ENCODE peak calls at places on chromosomes 7 and 10, in four cellular contexts. M is HepG2, L is SK-N-SH, W is GM12878. X is an unnamed sample.
A peak's percentile ranks its signal among the peaks of the same experiment; 100 is the strongest.

GRCh38 chr10:45580781-45581496 is 91.6 kb downstream of the ZFAND4 start:
- DNase-seq in M (no peak), L (no peak), W (peak; percentile 43), X (no peak)

GRCh38 chr7:155431711-155432110 is 26.2 kb upstream of the EN2 start:
- DNase-seq in M (no peak), L (no peak), W (no peak), X (no peak)

GRCh38 chr10:75407296-75407715 is 5.7 kb upstream of the ZNF503 start:
- DNase-seq in M (no peak), L (no peak), W (no peak), X (no peak)

GRCh38 chr10:59019603-59020002 is 156.8 kb upstream of the PHYHIPL start:
- DNase-seq in M (no peak), L (no peak), W (no peak), X (no peak)

GRCh38 chr7:49403844-49404243 is 369.6 kb upstream of the VWC2 start:
- DNase-seq in M (no peak), L (no peak), W (no peak), X (no peak)

GRCh38 chr7:155490697-155491628 is 33.0 kb downstream of the EN2 start:
- DNase-seq in M (no peak), L (peak; percentile 71), W (no peak), X (no peak)

GRCh38 chr7:92584953-92585352 is 5.2 kb downstream of the FAM133B start:
- DNase-seq in M (peak; percentile 42), L (peak; percentile 33), W (no peak), X (no peak)

GRCh38 chr7:31114593-31115343 is 62.7 kb downstream of the ADCYAP1R1 start:
- DNase-seq in M (no peak), L (no peak), W (no peak), X (peak; percentile 22)

GRCh38 chr10:71028066-71028465 is 139.7 kb upstream of the PCBD1 start:
- DNase-seq in M (no peak), L (no peak), W (no peak), X (no peak)

GRCh38 chr10:111004016-111004415 is 72.8 kb upstream of the ADRA2A start:
- DNase-seq in M (no peak), L (no peak), W (no peak), X (no peak)

GRCh38 chr7:12233175-12233574 is 22.1 kb downstream of the TMEM106B start:
- DNase-seq in M (no peak), L (no peak), W (no peak), X (no peak)

GRCh38 chr7:157757776-157758467 is 421.1 kb downstream of the DNAJB6 start:
- DNase-seq in M (no peak), L (no peak), W (no peak), X (no peak)

GRCh38 chr7:31373337-31374289 is 33.1 kb upstream of the NEUROD6 start:
- DNase-seq in M (peak; percentile 34), L (peak; percentile 52), W (no peak), X (peak; percentile 71)

GRCh38 chr7:25124485-25125136 is 449 bp downstream of the CYCS start:
- DNase-seq in M (no peak), L (peak; percentile 35), W (no peak), X (no peak)

GRCh38 chr7:7808626-7809025 is 90.2 kb upstream of the RPA3 start:
- DNase-seq in M (no peak), L (no peak), W (no peak), X (no peak)

GRCh38 chr10:42941790-42942189 is 135.1 kb upstream of the RET start:
- DNase-seq in M (no peak), L (no peak), W (no peak), X (no peak)

GRCh38 chr7:24346716-24347115 is 62.7 kb downstream of the NPY start:
- DNase-seq in M (no peak), L (no peak), W (no peak), X (no peak)

GRCh38 chr7:41696323-41696916 is 6.5 kb downstream of the INHBA start:
- DNase-seq in M (peak; percentile 45), L (peak; percentile 79), W (no peak), X (peak; percentile 68)

GRCh38 chr10:23478570-23478969 is 39.7 kb downstream of the OTUD1 start:
- DNase-seq in M (no peak), L (no peak), W (no peak), X (no peak)

GRCh38 chr7:130142654-130143333 is 62.4 kb downstream of the TMEM209 start:
- DNase-seq in M (no peak), L (no peak), W (no peak), X (no peak)
- TF ChIP-seq FOXM1 in M (no peak), L (no peak), W (no peak), X (no peak)

GRCh38 chr7:116551692-116552091 is 26.9 kb downstream of the CAV1 start:
- DNase-seq in M (no peak), L (no peak), W (no peak), X (no peak)

GRCh38 chr7:116554436-116554835 is 29.6 kb downstream of the CAV1 start:
- DNase-seq in M (no peak), L (no peak), W (no peak), X (no peak)

GRCh38 chr7:116554911-116555310 is 30.1 kb downstream of the CAV1 start:
- DNase-seq in M (no peak), L (no peak), W (no peak), X (no peak)

GRCh38 chr7:116552616-116553015 is 27.8 kb downstream of the CAV1 start:
- DNase-seq in M (no peak), L (no peak), W (no peak), X (no peak)

GRCh38 chr7:116553168-116553567 is 28.3 kb downstream of the CAV1 start:
- DNase-seq in M (no peak), L (no peak), W (no peak), X (no peak)
- TF ChIP-seq FOXM1 in M (no peak), L (no peak), W (no peak), X (no peak)

GRCh38 chr7:143490719-143491306 is 13.1 kb downstream of the TAS2R41 start:
- DNase-seq in M (peak; percentile 30), L (no peak), W (no peak), X (peak; percentile 52)
- TF ChIP-seq FOXM1 in M (no peak), L (no peak), W (no peak), X (no peak)

DNA sequence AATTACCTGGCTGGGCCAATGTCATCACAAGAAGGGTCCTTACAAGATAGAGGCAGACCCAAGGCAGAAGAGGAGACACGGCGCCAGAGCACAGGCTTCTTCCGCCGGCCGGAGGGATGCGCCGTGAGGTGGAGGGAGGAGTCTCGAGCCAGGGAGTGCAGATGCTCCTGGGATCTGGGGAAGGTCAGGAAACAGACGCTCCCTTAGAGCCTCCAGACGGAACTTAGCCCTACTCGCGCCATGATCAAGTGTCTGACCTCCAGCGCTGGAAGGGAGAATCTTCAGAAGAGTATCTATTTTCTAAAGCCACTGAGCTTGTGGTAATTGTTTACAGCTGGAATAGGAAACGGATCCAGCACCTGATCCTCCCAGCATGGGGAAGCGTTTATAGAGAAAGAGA is 304.9 kb downstream of the GLRX3 start:
- DNase-seq in M (no peak), L (no peak), W (no peak), X (no peak)
- TF ChIP-seq FOXM1 in M (no peak), L (no peak), W (no peak), X (no peak)

DNA sequence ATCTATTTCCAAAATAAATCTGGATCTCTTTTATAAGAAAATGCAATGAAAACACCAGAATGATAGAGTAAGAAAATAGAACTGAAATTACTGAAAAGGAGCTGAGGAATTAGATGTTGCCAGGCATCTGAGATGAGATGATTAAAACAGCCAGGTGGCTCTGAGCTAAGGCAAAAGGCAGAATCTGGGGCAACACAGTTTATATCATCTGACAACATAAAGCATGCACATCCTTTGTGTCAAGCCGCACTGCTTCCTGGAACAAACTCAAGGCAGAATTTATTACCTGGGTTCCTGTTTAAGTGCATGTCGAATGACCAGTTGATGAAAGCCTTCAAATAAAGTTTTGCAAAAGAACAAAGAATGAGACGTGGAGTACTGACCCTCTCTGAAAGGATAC is 247.0 kb downstream of the SNX10 start:
- DNase-seq in M (no peak), L (no peak), W (no peak), X (no peak)
- TF ChIP-seq FOXM1 in M (no peak), L (no peak), W (no peak), X (no peak)

DNA sequence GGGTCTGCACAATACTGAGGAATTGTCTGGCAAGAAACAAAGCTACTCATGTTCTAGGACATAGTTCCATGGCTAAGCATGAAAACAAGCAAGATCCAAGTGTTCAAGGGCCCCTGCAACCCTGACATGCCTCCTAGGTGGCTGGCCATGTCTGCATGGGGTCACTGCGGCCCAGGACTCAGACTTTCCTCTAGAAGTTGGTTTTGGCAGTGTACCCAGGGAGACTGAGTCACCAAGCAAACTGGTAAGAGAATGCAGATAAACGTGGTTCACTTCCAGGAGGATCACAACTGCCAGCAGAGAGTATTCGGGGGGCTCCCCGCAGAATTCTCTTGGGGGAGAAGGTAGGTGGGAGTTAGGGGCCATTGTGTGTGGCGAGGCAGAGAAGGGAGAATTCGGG is 7.4 kb upstream of the PFKFB3 start:
- DNase-seq in M (no peak), L (no peak), W (no peak), X (no peak)
- TF ChIP-seq FOXM1 in M (no peak), L (no peak), W (no peak), X (no peak)

GRCh38 chr7:148717266-148717793 is 18.6 kb downstream of the CUL1 start:
- DNase-seq in M (no peak), L (no peak), W (no peak), X (no peak)
- TF ChIP-seq FOXM1 in M (no peak), L (no peak), W (no peak), X (no peak)

GRCh38 chr10:44334621-44335184 is 50.2 kb downstream of the CXCL12 start:
- DNase-seq in M (no peak), L (no peak), W (no peak), X (no peak)
- TF ChIP-seq FOXM1 in M (no peak), L (no peak), W (no peak), X (no peak)

GRCh38 chr7:17311952-17312351 is 13.5 kb downstream of the AHR start:
- DNase-seq in M (no peak), L (no peak), W (no peak), X (no peak)
- TF ChIP-seq FOXM1 in M (no peak), L (no peak), W (no peak), X (no peak)

GRCh38 chr10:79400567-79401004 is 44.8 kb downstream of the ZCCHC24 start:
- DNase-seq in M (peak; percentile 37), L (peak; percentile 78), W (no peak), X (peak; percentile 75)
- TF ChIP-seq FOXM1 in M (no peak), L (no peak), W (no peak), X (no peak)

X was measured in HEK293T.